ENCODE peak calls at places on chromosomes 11 and 22, in four cellular contexts. B is left colon, U is GM12865, H is astrocyte of the spinal cord. S is an unnamed sample.

GRCh38 chr22:38236786-38237185 is 35.0 kb downstream of the MAFF start:
- DNase-seq in B (no peak), U (no peak), H (no peak), S (no peak)

GRCh38 chr11:35158371-35159081 is 19.6 kb downstream of the CD44 start:
- DNase-seq in B (peak; percentile 69), U (no peak), H (no peak), S (peak; percentile 35)

GRCh38 chr22:46514592-46515207 is 22.7 kb downstream of the CELSR1 start:
- DNase-seq in B (no peak), U (no peak), H (peak; percentile 59), S (peak; percentile 44)

GRCh38 chr11:69650832-69651344 is 9.9 kb downstream of the CCND1 start:
- DNase-seq in B (no peak), U (no peak), H (no peak), S (no peak)

GRCh38 chr11:96267490-96268010 is 75.4 kb downstream of the MAML2 start:
- DNase-seq in B (no peak), U (peak; percentile 87), H (no peak), S (peak; percentile 18)

GRCh38 chr11:15286465-15286864 is 171.7 kb downstream of the INSC start:
- DNase-seq in B (no peak), U (no peak), H (no peak), S (no peak)

GRCh38 chr11:132353255-132353654 is 982.8 kb downstream of the NTM start:
- DNase-seq in B (no peak), U (no peak), H (no peak), S (no peak)

GRCh38 chr11:7673724-7674434 is 579 bp upstream of the CYB5R2 start:
- DNase-seq in B (peak; percentile 68), U (peak; percentile 23), H (peak; percentile 5), S (peak; percentile 43)

GRCh38 chr11:16778876-16779275 is 40.4 kb downstream of the C11orf58 start:
- DNase-seq in B (no peak), U (no peak), H (no peak), S (no peak)

GRCh38 chr11:46369458-46370152 is 11.9 kb upstream of the MDK start:
- DNase-seq in B (no peak), U (peak; percentile 70), H (peak; percentile 72), S (peak; percentile 88)

GRCh38 chr11:129323896-129324522 is 51.6 kb upstream of the BARX2 start:
- DNase-seq in B (peak; percentile 66), U (no peak), H (peak; percentile 22), S (peak; percentile 80)

GRCh38 chr22:24953294-24954113 is 988 bp downstream of the KIAA1671 start:
- DNase-seq in B (no peak), U (no peak), H (no peak), S (no peak)

GRCh38 chr22:39994566-39995345 is at the start of gene FAM83F:
- DNase-seq in B (peak; percentile 54), U (no peak), H (no peak), S (no peak)